ENCODE peak calls at places on chromosomes 4 and X, in six cellular contexts. One of them, this sample, is unnamed.

GRCh38 chr4:128468485-128468989 is 180.9 kb upstream of the PGRMC2 start:
- DNase-seq in H1: no peak
- DNase-seq in IMR-90: peak
- DNase-seq in H9: no peak
- DNase-seq in neuronal stem cell: no peak
- DNase-seq in mesenchymal stem cell: peak
- DNase-seq in this sample: no peak

GRCh38 chr4:4426511-4427477 is 39.9 kb downstream of the NSG1 start:
- DNase-seq in H1: peak
- DNase-seq in IMR-90: no peak
- DNase-seq in H9: peak
- DNase-seq in neuronal stem cell: peak
- DNase-seq in mesenchymal stem cell: peak
- DNase-seq in this sample: peak

GRCh38 chrX:140091276-140091886 is 126.1 kb upstream of the CXorf66 start:
- DNase-seq in H1: peak
- DNase-seq in IMR-90: no peak
- DNase-seq in H9: peak
- DNase-seq in neuronal stem cell: peak
- DNase-seq in mesenchymal stem cell: no peak
- DNase-seq in this sample: peak

GRCh38 chrX:386239-386767 is 404 bp downstream of the PPP2R3B start:
- DNase-seq in H1: no peak
- DNase-seq in IMR-90: no peak
- DNase-seq in H9: no peak
- DNase-seq in neuronal stem cell: no peak
- DNase-seq in mesenchymal stem cell: no peak
- DNase-seq in this sample: no peak

GRCh38 chr4:34766935-34767859 is 1477.1 kb downstream of the ARAP2 start:
- DNase-seq in H1: no peak
- DNase-seq in IMR-90: no peak
- DNase-seq in H9: no peak
- DNase-seq in neuronal stem cell: no peak
- DNase-seq in mesenchymal stem cell: no peak
- DNase-seq in this sample: no peak

GRCh38 chr4:75107703-75108612 is 175.0 kb downstream of the PARM1 start:
- DNase-seq in H1: no peak
- DNase-seq in IMR-90: no peak
- DNase-seq in H9: no peak
- DNase-seq in neuronal stem cell: no peak
- DNase-seq in mesenchymal stem cell: peak
- DNase-seq in this sample: no peak

GRCh38 chr4:125741825-125742452 is 427.2 kb downstream of the FAT4 start:
- DNase-seq in H1: no peak
- DNase-seq in IMR-90: peak
- DNase-seq in H9: no peak
- DNase-seq in neuronal stem cell: no peak
- DNase-seq in mesenchymal stem cell: peak
- DNase-seq in this sample: no peak

GRCh38 chrX:121831601-121832000 is 784.2 kb downstream of the GLUD2 start:
- DNase-seq in H1: no peak
- DNase-seq in IMR-90: no peak
- DNase-seq in H9: no peak
- DNase-seq in neuronal stem cell: no peak
- DNase-seq in mesenchymal stem cell: no peak
- DNase-seq in this sample: no peak

GRCh38 chr4:34170941-34171340 is 2073.4 kb downstream of the ARAP2 start:
- DNase-seq in H1: no peak
- DNase-seq in IMR-90: peak
- DNase-seq in H9: no peak
- DNase-seq in neuronal stem cell: no peak
- DNase-seq in mesenchymal stem cell: no peak
- DNase-seq in this sample: no peak

GRCh38 chrX:27675493-27675892 is 85.3 kb downstream of the DCAF8L2 start:
- DNase-seq in H1: no peak
- DNase-seq in IMR-90: peak
- DNase-seq in H9: no peak
- DNase-seq in neuronal stem cell: no peak
- DNase-seq in mesenchymal stem cell: no peak
- DNase-seq in this sample: peak

GRCh38 chrX:20620301-20620700 is 353.6 kb upstream of the RPS6KA3 start:
- DNase-seq in H1: no peak
- DNase-seq in IMR-90: no peak
- DNase-seq in H9: no peak
- DNase-seq in neuronal stem cell: no peak
- DNase-seq in mesenchymal stem cell: no peak
- DNase-seq in this sample: no peak

GRCh38 chr4:120801171-120801758 is 121.3 kb downstream of the PRDM5 start:
- DNase-seq in H1: no peak
- DNase-seq in IMR-90: peak
- DNase-seq in H9: no peak
- DNase-seq in neuronal stem cell: no peak
- DNase-seq in mesenchymal stem cell: peak
- DNase-seq in this sample: no peak

GRCh38 chrX:148600131-148600530 is 99.7 kb downstream of the AFF2 start:
- DNase-seq in H1: no peak
- DNase-seq in IMR-90: no peak
- DNase-seq in H9: no peak
- DNase-seq in neuronal stem cell: no peak
- DNase-seq in mesenchymal stem cell: no peak
- DNase-seq in this sample: no peak
- H2BK15ac ChIP-seq in H1: no peak
- H2BK15ac ChIP-seq in IMR-90: no peak
- H2BK15ac ChIP-seq in H9: no peak
- H2BK15ac ChIP-seq in neuronal stem cell: no peak
- H2BK15ac ChIP-seq in mesenchymal stem cell: no peak
- H2BK15ac ChIP-seq in this sample: no peak

GRCh38 chrX:34126011-34126410 is 6.1 kb downstream of the FAM47A start:
- DNase-seq in H1: no peak
- DNase-seq in IMR-90: no peak
- DNase-seq in H9: no peak
- DNase-seq in neuronal stem cell: no peak
- DNase-seq in mesenchymal stem cell: no peak
- DNase-seq in this sample: no peak
- H2BK15ac ChIP-seq in H1: no peak
- H2BK15ac ChIP-seq in IMR-90: no peak
- H2BK15ac ChIP-seq in H9: no peak
- H2BK15ac ChIP-seq in neuronal stem cell: no peak
- H2BK15ac ChIP-seq in mesenchymal stem cell: no peak
- H2BK15ac ChIP-seq in this sample: no peak

DNA sequence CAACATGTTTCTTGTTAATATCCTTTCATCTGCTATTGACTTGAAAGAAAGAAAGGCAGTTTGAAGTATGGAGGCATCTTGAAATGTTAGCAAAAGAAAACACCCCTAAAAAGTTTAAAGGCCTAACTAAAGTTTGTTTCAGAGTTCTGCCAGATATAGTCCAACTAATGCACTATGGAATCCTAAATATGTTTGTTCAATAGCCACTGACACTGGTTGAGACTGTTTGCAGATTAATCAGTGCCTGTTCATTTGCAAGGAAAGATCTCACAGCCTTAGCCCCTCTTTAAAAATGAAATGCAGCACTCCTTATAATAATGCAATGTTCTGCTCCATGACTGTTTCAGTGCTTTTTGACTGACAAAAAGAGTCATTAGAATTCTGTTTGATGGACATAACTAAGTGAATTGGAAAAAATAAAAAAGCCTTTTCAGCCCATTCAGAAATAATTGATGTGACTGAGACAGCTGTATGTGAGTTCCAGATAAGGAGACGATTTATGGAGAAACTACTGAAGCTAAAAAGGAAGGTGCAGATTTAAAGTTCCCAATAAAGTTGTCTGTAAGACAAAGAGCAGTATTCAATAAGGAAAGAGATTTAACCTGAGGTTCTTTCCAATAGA is 192.0 kb downstream of the PCDH7 start:
- DNase-seq in H1: no peak
- DNase-seq in IMR-90: peak
- DNase-seq in H9: no peak
- DNase-seq in neuronal stem cell: no peak
- DNase-seq in mesenchymal stem cell: peak
- DNase-seq in this sample: no peak
- H2BK15ac ChIP-seq in H1: no peak
- H2BK15ac ChIP-seq in IMR-90: no peak
- H2BK15ac ChIP-seq in H9: no peak
- H2BK15ac ChIP-seq in neuronal stem cell: no peak
- H2BK15ac ChIP-seq in mesenchymal stem cell: no peak
- H2BK15ac ChIP-seq in this sample: no peak

GRCh38 chr4:12674184-12674583 is 810.0 kb downstream of the RAB28 start:
- DNase-seq in H1: no peak
- DNase-seq in IMR-90: no peak
- DNase-seq in H9: no peak
- DNase-seq in neuronal stem cell: no peak
- DNase-seq in mesenchymal stem cell: no peak
- DNase-seq in this sample: no peak
- H2BK15ac ChIP-seq in H1: no peak
- H2BK15ac ChIP-seq in IMR-90: no peak
- H2BK15ac ChIP-seq in H9: no peak
- H2BK15ac ChIP-seq in neuronal stem cell: no peak
- H2BK15ac ChIP-seq in mesenchymal stem cell: no peak
- H2BK15ac ChIP-seq in this sample: no peak

GRCh38 chr4:6208416-6208815 is 8.1 kb upstream of the JAKMIP1 start:
- DNase-seq in H1: no peak
- DNase-seq in IMR-90: no peak
- DNase-seq in H9: no peak
- DNase-seq in neuronal stem cell: no peak
- DNase-seq in mesenchymal stem cell: no peak
- DNase-seq in this sample: no peak
- H2BK15ac ChIP-seq in H1: no peak
- H2BK15ac ChIP-seq in IMR-90: no peak
- H2BK15ac ChIP-seq in H9: no peak
- H2BK15ac ChIP-seq in neuronal stem cell: no peak
- H2BK15ac ChIP-seq in mesenchymal stem cell: no peak
- H2BK15ac ChIP-seq in this sample: no peak

GRCh38 chr4:793109-793861 is 32.6 kb downstream of the CPLX1 start:
- DNase-seq in H1: no peak
- DNase-seq in IMR-90: no peak
- DNase-seq in H9: no peak
- DNase-seq in neuronal stem cell: no peak
- DNase-seq in mesenchymal stem cell: no peak
- DNase-seq in this sample: peak
- H2BK15ac ChIP-seq in H1: peak
- H2BK15ac ChIP-seq in IMR-90: no peak
- H2BK15ac ChIP-seq in H9: no peak
- H2BK15ac ChIP-seq in neuronal stem cell: peak
- H2BK15ac ChIP-seq in mesenchymal stem cell: no peak
- H2BK15ac ChIP-seq in this sample: no peak

DNA sequence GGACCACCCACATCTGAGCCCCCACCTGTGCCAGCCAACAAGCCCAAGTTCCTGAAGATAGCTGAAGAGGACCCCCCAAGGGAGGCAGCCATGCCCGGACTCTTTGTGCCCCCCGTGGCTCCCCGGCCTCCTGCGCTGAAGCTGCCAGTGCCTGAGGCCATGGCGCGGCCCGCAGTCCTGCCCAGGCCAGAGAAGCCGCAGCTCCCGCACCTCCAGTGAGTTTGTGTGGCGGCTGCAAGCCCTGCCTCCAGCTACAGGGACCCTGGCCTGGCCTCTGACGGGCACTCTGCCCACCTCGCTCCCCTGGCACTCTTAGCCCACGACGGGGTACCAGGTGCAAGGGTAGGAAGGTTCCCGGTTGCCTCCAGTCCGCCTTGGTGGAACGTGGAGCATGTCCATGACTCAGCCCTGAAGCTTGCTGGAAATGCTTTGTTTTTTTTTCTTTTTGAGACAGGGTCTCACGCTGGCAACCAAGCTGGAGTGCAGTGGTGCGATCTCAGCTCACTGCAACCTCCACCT is 13.7 kb upstream of the ADD1 start:
- DNase-seq in H1: no peak
- DNase-seq in IMR-90: no peak
- DNase-seq in H9: no peak
- DNase-seq in neuronal stem cell: no peak
- DNase-seq in mesenchymal stem cell: no peak
- DNase-seq in this sample: no peak
- H2BK15ac ChIP-seq in H1: no peak
- H2BK15ac ChIP-seq in IMR-90: no peak
- H2BK15ac ChIP-seq in H9: no peak
- H2BK15ac ChIP-seq in neuronal stem cell: no peak
- H2BK15ac ChIP-seq in mesenchymal stem cell: no peak
- H2BK15ac ChIP-seq in this sample: no peak

This sample was measured in mesendoderm.